ENCODE peak calls at places on chromosomes 3 and 15, in six cellular contexts. P, B, N, X, R and U are unnamed samples.

GRCh38 chr3:185822957-185823279 is 1.9 kb downstream of the IGF2BP2 start:
- DNase-seq in P (no peak), B (no peak), N (no peak), X (no peak), R (no peak), U (no peak)

GRCh38 chr3:108036984-108037741 is 53.7 kb downstream of the CD47 start:
- DNase-seq in P (no peak), B (no peak), N (no peak), X (no peak), R (no peak), U (no peak)

GRCh38 chr3:88076712-88077111 is 17.7 kb downstream of the ZNF654 start:
- DNase-seq in P (no peak), B (no peak), N (no peak), X (no peak), R (no peak), U (no peak)

GRCh38 chr15:76163429-76164020 is 103.7 kb downstream of the TMEM266 start:
- DNase-seq in P (no peak), B (no peak), N (no peak), X (no peak), R (no peak), U (no peak)

GRCh38 chr15:83871808-83872559 is 218.1 kb downstream of the ADAMTSL3 start:
- DNase-seq in P (peak), B (no peak), N (no peak), X (no peak), R (no peak), U (no peak)

GRCh38 chr3:46672349-46672695 is 21.2 kb downstream of the ALS2CL start:
- DNase-seq in P (no peak), B (no peak), N (no peak), X (no peak), R (no peak), U (peak)

GRCh38 chr3:129003578-129004112 is 2.5 kb downstream of the EFCC1 start:
- DNase-seq in P (no peak), B (no peak), N (no peak), X (peak), R (peak), U (no peak)

GRCh38 chr15:41904487-41905359 is 10.9 kb upstream of the SPTBN5 start:
- DNase-seq in P (peak), B (no peak), N (peak), X (peak), R (peak), U (peak)

GRCh38 chr15:64825081-64825430 is 391 bp downstream of the PIF1 start:
- DNase-seq in P (peak), B (no peak), N (no peak), X (no peak), R (no peak), U (no peak)

GRCh38 chr3:11185564-11186317 is 31.4 kb downstream of the HRH1 start:
- DNase-seq in P (no peak), B (peak), N (no peak), X (no peak), R (no peak), U (peak)

GRCh38 chr15:36557364-36557763 is 22.1 kb upstream of the CDIN1 start:
- DNase-seq in P (no peak), B (no peak), N (no peak), X (no peak), R (no peak), U (no peak)

GRCh38 chr3:51500632-51501131 is 867 bp upstream of the DCAF1 start:
- DNase-seq in P (peak), B (peak), N (no peak), X (no peak), R (no peak), U (no peak)

GRCh38 chr3:151395806-151396205 is 11.3 kb upstream of the P2RY12 start:
- DNase-seq in P (no peak), B (no peak), N (peak), X (no peak), R (no peak), U (no peak)

GRCh38 chr3:66904816-66905543 is 93.1 kb upstream of the KBTBD8 start:
- DNase-seq in P (no peak), B (no peak), N (peak), X (no peak), R (no peak), U (no peak)

GRCh38 chr3:44842376-44842775 is 19.3 kb upstream of the TMEM42 start:
- DNase-seq in P (no peak), B (no peak), N (no peak), X (no peak), R (no peak), U (no peak)

GRCh38 chr3:156668073-156668763 is 6.2 kb upstream of the TIPARP start:
- DNase-seq in P (no peak), B (no peak), N (no peak), X (no peak), R (no peak), U (no peak)

GRCh38 chr3:71680588-71680987 is 44.6 kb downstream of the EIF4E3 start:
- DNase-seq in P (no peak), B (no peak), N (no peak), X (no peak), R (no peak), U (no peak)

GRCh38 chr3:13507247-13507790 is 27.2 kb downstream of the HDAC11 start:
- DNase-seq in P (no peak), B (no peak), N (no peak), X (no peak), R (no peak), U (no peak)

GRCh38 chr15:69869881-69870465 is 227.7 kb downstream of the TLE3 start:
- DNase-seq in P (no peak), B (no peak), N (no peak), X (no peak), R (no peak), U (no peak)

GRCh38 chr3:59772416-59773408 is 722.9 kb upstream of the CFAP20DC start:
- DNase-seq in P (no peak), B (no peak), N (peak), X (no peak), R (peak), U (no peak)

GRCh38 chr15:33135355-33135781 is 59.1 kb downstream of the FMN1 start:
- DNase-seq in P (no peak), B (no peak), N (no peak), X (no peak), R (no peak), U (no peak)

GRCh38 chr3:131242201-131242600 is 139.4 kb upstream of the NUDT16 start:
- DNase-seq in P (no peak), B (no peak), N (no peak), X (no peak), R (no peak), U (no peak)

GRCh38 chr3:194619741-194620140 is 13.5 kb downstream of the TMEM44 start:
- DNase-seq in P (no peak), B (no peak), N (no peak), X (no peak), R (no peak), U (no peak)

GRCh38 chr3:63048365-63048764 is 173.1 kb upstream of the CADPS start:
- DNase-seq in P (no peak), B (no peak), N (no peak), X (no peak), R (no peak), U (no peak)

GRCh38 chr15:43520138-43520537 is 2.7 kb downstream of the MAP1A start:
- DNase-seq in P (no peak), B (no peak), N (no peak), X (no peak), R (no peak), U (no peak)

GRCh38 chr3:86723433-86723832 is 267.5 kb downstream of the VGLL3 start:
- DNase-seq in P (no peak), B (no peak), N (no peak), X (no peak), R (no peak), U (no peak)

GRCh38 chr3:156207802-156208685 is 87.7 kb downstream of the KCNAB1 start:
- DNase-seq in P (no peak), B (no peak), N (no peak), X (no peak), R (no peak), U (no peak)

GRCh38 chr15:88605507-88606436 is 15.4 kb upstream of the AEN start:
- DNase-seq in P (peak), B (no peak), N (no peak), X (no peak), R (no peak), U (no peak)

GRCh38 chr3:8266679-8267267 is 234.8 kb upstream of the LMCD1 start:
- DNase-seq in P (no peak), B (no peak), N (no peak), X (no peak), R (no peak), U (no peak)

GRCh38 chr3:72288955-72289707 is 504.2 kb upstream of the PROK2 start:
- DNase-seq in P (peak), B (peak), N (peak), X (no peak), R (peak), U (no peak)

GRCh38 chr3:29026959-29027358 is 253.9 kb upstream of the RBMS3 start:
- DNase-seq in P (no peak), B (no peak), N (no peak), X (no peak), R (no peak), U (no peak)

GRCh38 chr3:151282921-151283320 is 4.6 kb upstream of the P2RY14 start:
- DNase-seq in P (no peak), B (no peak), N (peak), X (no peak), R (peak), U (no peak)

GRCh38 chr15:45646220-45646619 is 11.4 kb downstream of the SQOR start:
- DNase-seq in P (no peak), B (no peak), N (no peak), X (no peak), R (no peak), U (no peak)

GRCh38 chr3:15348246-15348645 is 15.9 kb upstream of the SH3BP5 start:
- DNase-seq in P (no peak), B (no peak), N (no peak), X (no peak), R (no peak), U (no peak)